ENCODE peak calls at places on chromosome 9, in five cellular contexts. One of them, this sample, is unnamed.

GRCh38 chr9:124800306-124801259 is 23.6 kb downstream of the OLFML2A start:
- DNase-seq in NCI-H1105: no peak
- DNase-seq in fibroblast of the aortic adventitia: no peak
- DNase-seq in effector memory CD8-positive, alpha-beta T cell: no peak
- DNase-seq in NCI-H187 treated with DMSO at 0.1 percent for 48 hours: no peak
- DNase-seq in this sample: no peak

GRCh38 chr9:2263665-2264064 is 248.5 kb downstream of the SMARCA2 start:
- DNase-seq in NCI-H187 treated with DMSO at 0.1 percent for 48 hours: no peak
- DNase-seq in NCI-H1105: no peak
- DNase-seq in effector memory CD8-positive, alpha-beta T cell: no peak
- DNase-seq in fibroblast of the aortic adventitia: no peak
- DNase-seq in this sample: no peak

GRCh38 chr9:113707953-113708695 is 168.0 kb upstream of the ZNF618 start:
- DNase-seq in NCI-H1105: no peak
- DNase-seq in effector memory CD8-positive, alpha-beta T cell: no peak
- DNase-seq in NCI-H187 treated with DMSO at 0.1 percent for 48 hours: no peak
- DNase-seq in fibroblast of the aortic adventitia: no peak
- DNase-seq in this sample: no peak

GRCh38 chr9:83800236-83801033 is 17.1 kb downstream of the GKAP1 start:
- DNase-seq in NCI-H1105: no peak
- DNase-seq in NCI-H187 treated with DMSO at 0.1 percent for 48 hours: no peak
- DNase-seq in effector memory CD8-positive, alpha-beta T cell: no peak
- DNase-seq in fibroblast of the aortic adventitia: no peak
- DNase-seq in this sample: no peak

GRCh38 chr9:133526721-133527321 is 2.1 kb upstream of the MYMK start:
- DNase-seq in effector memory CD8-positive, alpha-beta T cell: no peak
- DNase-seq in NCI-H1105: no peak
- DNase-seq in fibroblast of the aortic adventitia: no peak
- DNase-seq in NCI-H187 treated with DMSO at 0.1 percent for 48 hours: no peak
- DNase-seq in this sample: no peak

GRCh38 chr9:90489066-90489465 is 153.6 kb downstream of the DIRAS2 start:
- DNase-seq in effector memory CD8-positive, alpha-beta T cell: no peak
- DNase-seq in fibroblast of the aortic adventitia: no peak
- DNase-seq in NCI-H1105: no peak
- DNase-seq in NCI-H187 treated with DMSO at 0.1 percent for 48 hours: no peak
- DNase-seq in this sample: no peak

GRCh38 chr9:121383715-121384114 is 13.7 kb upstream of the STOM start:
- DNase-seq in fibroblast of the aortic adventitia: no peak
- DNase-seq in NCI-H1105: no peak
- DNase-seq in NCI-H187 treated with DMSO at 0.1 percent for 48 hours: no peak
- DNase-seq in effector memory CD8-positive, alpha-beta T cell: no peak
- DNase-seq in this sample: no peak

GRCh38 chr9:134235366-134235765 is 71.0 kb upstream of the RNU6ATAC start:
- DNase-seq in NCI-H187 treated with DMSO at 0.1 percent for 48 hours: no peak
- DNase-seq in fibroblast of the aortic adventitia: no peak
- DNase-seq in NCI-H1105: no peak
- DNase-seq in effector memory CD8-positive, alpha-beta T cell: no peak
- DNase-seq in this sample: no peak

GRCh38 chr9:83999141-83999918 is 18.7 kb downstream of the RMI1 start:
- DNase-seq in NCI-H1105: no peak
- DNase-seq in effector memory CD8-positive, alpha-beta T cell: no peak
- DNase-seq in NCI-H187 treated with DMSO at 0.1 percent for 48 hours: no peak
- DNase-seq in fibroblast of the aortic adventitia: peak; percentile 36
- DNase-seq in this sample: no peak

This sample was measured in HCEC 1CT.